ENCODE peak calls at places on chromosomes 11 and 22, in four cellular contexts. Q, M, N and X are unnamed samples.

GRCh38 chr11:74849525-74850391 is 99.1 kb downstream of the XRRA1 start:
- DNase-seq in Q (peak; percentile 56), M (no peak), N (peak; percentile 72), X (no peak)

GRCh38 chr22:22375586-22376351 is 131.2 kb downstream of the VPREB1 start:
- DNase-seq in Q (no peak), M (no peak), N (no peak), X (no peak)

GRCh38 chr11:60870733-60871377 is 3.5 kb downstream of the ZP1 start:
- DNase-seq in Q (no peak), M (no peak), N (no peak), X (no peak)

GRCh38 chr11:11844272-11844671 is 2.5 kb downstream of the USP47 start:
- DNase-seq in Q (no peak), M (no peak), N (no peak), X (no peak)

GRCh38 chr22:29230916-29231875 is 25.5 kb downstream of the EMID1 start:
- DNase-seq in Q (no peak), M (peak; percentile 80), N (no peak), X (no peak)

GRCh38 chr11:43517518-43517917 is 158.8 kb downstream of the TTC17 start:
- DNase-seq in Q (peak; percentile 27), M (no peak), N (no peak), X (no peak)

GRCh38 chr11:108873305-108873704 is 208.4 kb downstream of the DDX10 start:
- DNase-seq in Q (no peak), M (no peak), N (peak; percentile 58), X (no peak)

GRCh38 chr11:93192163-93192562 is 5.6 kb downstream of the SLC36A4 start:
- DNase-seq in Q (no peak), M (no peak), N (no peak), X (no peak)

GRCh38 chr11:119567667-119568582 is 145.0 kb upstream of the THY1 start:
- DNase-seq in Q (peak; percentile 58), M (no peak), N (peak; percentile 94), X (peak; percentile 51)

GRCh38 chr22:43077121-43077877 is 11.9 kb downstream of the TTLL1 start:
- DNase-seq in Q (no peak), M (no peak), N (no peak), X (no peak)

GRCh38 chr11:130816516-130816915 is 99.8 kb downstream of the SNX19 start:
- DNase-seq in Q (no peak), M (no peak), N (no peak), X (no peak)

GRCh38 chr11:86802601-86803051 is 2.3 kb downstream of the PRSS23 start:
- DNase-seq in Q (peak; percentile 82), M (no peak), N (peak; percentile 69), X (no peak)

GRCh38 chr11:11611381-11611780 is 10.4 kb downstream of the GALNT18 start:
- DNase-seq in Q (no peak), M (no peak), N (no peak), X (no peak)

GRCh38 chr11:65625628-65626342 is 10.2 kb downstream of the PCNX3 start:
- DNase-seq in Q (no peak), M (no peak), N (peak; percentile 24), X (no peak)

GRCh38 chr11:7600205-7600775 is 73.0 kb downstream of the CYB5R2 start:
- DNase-seq in Q (peak; percentile 100), M (peak; percentile 93), N (peak; percentile 93), X (no peak)

GRCh38 chr11:14974723-14975587 is 2.8 kb upstream of the CALCA start:
- DNase-seq in Q (peak; percentile 62), M (peak; percentile 87), N (peak; percentile 49), X (no peak)

GRCh38 chr11:28627690-28628255 is 519.6 kb downstream of the METTL15 start:
- DNase-seq in Q (no peak), M (no peak), N (no peak), X (no peak)

GRCh38 chr22:37059876-37060449 is 8.4 kb downstream of the KCTD17 start:
- DNase-seq in Q (no peak), M (no peak), N (no peak), X (no peak)

GRCh38 chr22:21867528-21868266 is at the start of gene MAPK1:
- DNase-seq in Q (peak; percentile 59), M (peak; percentile 98), N (peak; percentile 80), X (peak; percentile 94)

GRCh38 chr22:23575601-23576000 is 4.5 kb downstream of the IGLL1 start:
- DNase-seq in Q (no peak), M (no peak), N (no peak), X (no peak)

GRCh38 chr22:34105461-34106062 is 185.3 kb upstream of the LARGE1 start:
- DNase-seq in Q (peak; percentile 2), M (no peak), N (no peak), X (peak; percentile 73)

GRCh38 chr11:78744949-78745348 is 170.3 kb upstream of the NARS2 start:
- DNase-seq in Q (no peak), M (no peak), N (no peak), X (no peak)

GRCh38 chr11:79925570-79925969 is 484.7 kb upstream of the TENM4 start:
- DNase-seq in Q (no peak), M (no peak), N (no peak), X (no peak)

GRCh38 chr22:45064313-45065268 is 54.8 kb upstream of the PHF21B start:
- DNase-seq in Q (peak; percentile 47), M (no peak), N (peak; percentile 58), X (no peak)

GRCh38 chr11:44372989-44373388 is 63.0 kb upstream of the ALX4 start:
- DNase-seq in Q (no peak), M (peak; percentile 9), N (no peak), X (no peak)

GRCh38 chr22:34414467-34415440 is 494.5 kb upstream of the LARGE1 start:
- DNase-seq in Q (peak; percentile 61), M (no peak), N (no peak), X (peak; percentile 74)

GRCh38 chr11:35997908-35998307 is 54.0 kb downstream of the LDLRAD3 start:
- DNase-seq in Q (no peak), M (no peak), N (no peak), X (no peak)

GRCh38 chr22:19770349-19771220 is 10.0 kb downstream of the TBX1 start:
- DNase-seq in Q (no peak), M (no peak), N (no peak), X (no peak)

GRCh38 chr11:13076961-13077360 is 67.8 kb downstream of the RASSF10 start:
- DNase-seq in Q (peak; percentile 84), M (no peak), N (no peak), X (no peak)

GRCh38 chr11:10748241-10748640 is 2.8 kb upstream of the CTR9 start:
- DNase-seq in Q (no peak), M (no peak), N (no peak), X (no peak)

GRCh38 chr11:113408206-113408605 is 20.6 kb downstream of the ANKK1 start:
- DNase-seq in Q (no peak), M (no peak), N (no peak), X (no peak)

GRCh38 chr11:113408887-113409286 is 21.3 kb downstream of the ANKK1 start:
- DNase-seq in Q (no peak), M (no peak), N (no peak), X (no peak)

GRCh38 chr11:113412675-113413074 is 25.1 kb downstream of the ANKK1 start:
- DNase-seq in Q (no peak), M (no peak), N (no peak), X (no peak)

GRCh38 chr11:113410414-113411135 is 23.0 kb downstream of the ANKK1 start:
- DNase-seq in Q (no peak), M (no peak), N (no peak), X (no peak)

DNA sequence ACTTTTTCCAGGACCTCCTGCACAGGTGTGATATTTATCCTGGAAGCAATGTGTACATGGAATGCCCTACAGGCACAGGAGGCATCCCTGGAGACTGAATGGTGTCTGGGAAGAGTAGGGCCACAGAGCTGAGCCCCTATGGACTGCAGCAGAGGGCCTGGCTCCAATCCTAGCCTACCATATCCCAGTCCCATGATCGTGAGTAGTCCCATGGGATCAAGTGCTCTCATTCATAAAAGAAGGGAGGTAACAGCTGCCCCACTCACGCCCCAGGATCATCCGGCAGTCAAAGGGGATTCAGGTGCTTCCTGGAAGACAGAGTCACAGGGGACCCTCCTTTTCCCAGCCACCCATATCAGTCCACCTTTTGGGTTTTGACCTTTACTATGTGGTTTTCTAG is 24.0 kb downstream of the ANKK1 start:
- DNase-seq in Q (no peak), M (no peak), N (no peak), X (no peak)
- TF ChIP-seq CTCF in Q (no peak), M (no peak), N (no peak), X (no peak)

DNA sequence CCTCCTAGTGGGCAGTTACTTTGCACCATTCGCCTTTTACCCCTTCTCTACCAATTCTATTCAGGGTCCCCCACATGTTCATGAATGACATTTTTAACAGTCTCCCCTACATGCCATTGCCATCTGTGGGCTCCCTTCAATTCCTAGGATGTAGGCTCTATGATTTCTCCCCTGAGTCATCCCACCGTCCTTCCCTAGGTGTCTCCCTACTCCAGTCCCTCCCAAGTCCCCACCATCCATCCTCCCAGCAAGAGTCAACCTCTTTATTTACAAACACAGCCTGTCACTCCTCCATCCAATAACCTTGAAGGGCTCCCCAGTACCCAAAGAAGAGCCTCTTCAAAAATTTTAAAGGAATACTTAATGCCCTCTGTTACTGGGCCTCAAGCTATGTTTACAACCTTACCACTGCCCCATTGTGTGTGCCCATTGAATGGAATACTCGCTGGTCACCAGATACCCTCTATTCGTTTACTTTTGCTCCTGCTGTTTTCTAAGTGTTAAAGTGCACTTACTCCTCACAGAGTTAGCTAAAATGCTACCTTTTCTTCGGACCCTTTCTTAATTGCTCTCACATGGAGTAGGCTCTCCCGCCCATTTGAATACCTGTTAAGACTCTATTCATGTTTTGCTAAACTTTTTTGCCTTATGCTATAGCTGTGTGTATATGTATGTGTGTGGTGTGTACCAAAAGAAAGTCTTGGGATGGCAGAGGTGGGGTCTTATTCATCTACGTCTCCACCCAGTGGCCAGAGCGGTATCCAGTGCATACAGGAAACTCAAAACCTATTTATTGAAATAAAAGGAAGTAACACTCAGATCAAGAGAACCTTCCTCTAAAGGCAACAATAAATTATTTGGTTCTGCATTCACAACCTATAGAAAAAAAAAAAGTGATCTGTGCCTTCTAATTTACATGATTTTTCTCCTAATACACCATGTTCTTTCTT is 235.8 kb upstream of the CCDC90B start:
- DNase-seq in Q (peak; percentile 7), M (no peak), N (peak; percentile 24), X (no peak)
- TF ChIP-seq CTCF in Q (peak; percentile 18), M (no peak), N (peak; percentile 28), X (peak; percentile 53)

GRCh38 chr11:17267576-17267975 is 9.0 kb upstream of the NUCB2 start:
- DNase-seq in Q (peak; percentile 99), M (no peak), N (no peak), X (no peak)
- TF ChIP-seq CTCF in Q (peak; percentile 31), M (no peak), N (no peak), X (no peak)

GRCh38 chr11:81804858-81805257 is 928.8 kb downstream of the FAM181B start:
- DNase-seq in Q (peak; percentile 8), M (no peak), N (no peak), X (no peak)
- TF ChIP-seq CTCF in Q (no peak), M (no peak), N (no peak), X (no peak)